ENCODE peak calls at places on chromosomes 12 and 14, in nine cellular contexts. I, E, Y, D, K, U, B, F and H are unnamed samples.

GRCh38 chr14:94158239-94158888 is 15.8 kb upstream of the PPP4R4 start:
- DNase-seq in U (no peak), K (no peak), Y (peak; percentile 60), I (no peak), D (no peak), F (no peak), E (no peak), B (no peak), H (no peak)

GRCh38 chr12:53225635-53226424 is 6.2 kb downstream of the RARG start:
- DNase-seq in I (no peak), U (peak; percentile 58), K (no peak), B (no peak), Y (no peak), D (no peak), E (no peak), F (peak; percentile 50), H (no peak)

GRCh38 chr14:25050494-25051170 is 685 bp upstream of the STXBP6 start:
- DNase-seq in I (peak; percentile 24), E (no peak), U (no peak), F (peak; percentile 59), B (no peak), D (no peak), K (no peak), Y (no peak), H (no peak)

GRCh38 chr14:62655161-62655560 is 390.1 kb downstream of the KCNH5 start:
- DNase-seq in Y (no peak), I (no peak), B (no peak), D (no peak), K (no peak), E (no peak), F (no peak), U (no peak), H (no peak)

GRCh38 chr14:82180057-82180620 is 646.5 kb upstream of the SEL1L start:
- DNase-seq in K (no peak), E (no peak), F (no peak), Y (no peak), I (peak; percentile 57), D (no peak), U (no peak), B (no peak), H (no peak)

GRCh38 chr12:57610553-57611115 is 601 bp upstream of the ARHGEF25 start:
- DNase-seq in F (peak; percentile 51), I (no peak), Y (no peak), U (no peak), B (no peak), K (no peak), E (peak; percentile 85), D (no peak), H (no peak)

GRCh38 chr12:131736807-131737484 is 26.1 kb downstream of the SFSWAP start:
- DNase-seq in Y (no peak), U (no peak), I (no peak), K (peak; percentile 62), F (peak; percentile 40), E (no peak), B (no peak), D (no peak), H (no peak)

GRCh38 chr14:34043627-34044372 is 92.9 kb upstream of the EGLN3 start:
- DNase-seq in U (no peak), D (no peak), K (no peak), B (peak; percentile 57), F (peak; percentile 35), I (no peak), E (no peak), Y (no peak), H (no peak)

GRCh38 chr14:104296388-104297312 is 158.3 kb downstream of the KIF26A start:
- DNase-seq in E (peak; percentile 92), U (peak; percentile 69), Y (no peak), I (no peak), F (no peak), B (no peak), K (no peak), D (no peak), H (no peak)

GRCh38 chr14:104224516-104225281 is 86.3 kb downstream of the KIF26A start:
- DNase-seq in I (no peak), D (no peak), U (peak; percentile 78), K (no peak), F (peak; percentile 77), Y (no peak), E (peak; percentile 67), B (peak; percentile 46), H (no peak)

GRCh38 chr14:31994391-31995033 is 82.6 kb upstream of the ARHGAP5 start:
- DNase-seq in F (no peak), B (no peak), K (no peak), D (no peak), E (no peak), Y (peak; percentile 86), I (no peak), U (no peak), H (no peak)

GRCh38 chr14:69631509-69631908 is 20.1 kb downstream of the SUSD6 start:
- DNase-seq in B (no peak), F (no peak), K (no peak), Y (no peak), E (no peak), I (no peak), U (no peak), D (no peak), H (no peak)

GRCh38 chr12:13744566-13744965 is 236.8 kb downstream of the GRIN2B start:
- DNase-seq in B (no peak), Y (no peak), I (no peak), F (no peak), K (no peak), E (no peak), U (no peak), D (no peak), H (no peak)

GRCh38 chr12:116490481-116490880 is 68.7 kb upstream of the MAP1LC3B2 start:
- DNase-seq in K (no peak), I (no peak), U (no peak), F (no peak), Y (no peak), D (no peak), B (no peak), E (no peak), H (no peak)

GRCh38 chr12:32545413-32545970 is 133.6 kb upstream of the DNM1L start:
- DNase-seq in U (no peak), K (no peak), F (no peak), Y (no peak), D (no peak), E (no peak), I (no peak), B (no peak), H (peak; percentile 91)

GRCh38 chr12:66107451-66107915 is 23.1 kb downstream of the LLPH start:
- DNase-seq in B (peak; percentile 75), Y (no peak), F (peak; percentile 98), K (peak; percentile 82), I (peak; percentile 60), U (no peak), E (peak; percentile 58), D (peak; percentile 31), H (peak; percentile 92)

GRCh38 chr12:4041191-4041885 is 168.1 kb upstream of the PARP11 start:
- DNase-seq in D (no peak), B (no peak), U (no peak), F (no peak), Y (no peak), E (no peak), I (no peak), K (no peak), H (no peak)

GRCh38 chr12:22100952-22101748 is 55.1 kb downstream of the CMAS start:
- DNase-seq in F (peak; percentile 86), U (no peak), E (no peak), B (no peak), Y (no peak), I (peak; percentile 46), D (peak; percentile 46), K (peak; percentile 18), H (no peak)

GRCh38 chr12:118984206-118984943 is 3.0 kb downstream of the SRRM4 start:
- DNase-seq in B (no peak), E (peak; percentile 64), Y (no peak), I (no peak), K (no peak), D (no peak), F (no peak), U (no peak), H (no peak)

GRCh38 chr12:56151672-56152131 is 685 bp upstream of the MYL6B start:
- DNase-seq in D (peak; percentile 68), Y (no peak), B (peak; percentile 56), F (peak; percentile 90), I (peak; percentile 62), U (peak; percentile 88), E (peak; percentile 71), K (peak; percentile 45), H (no peak)
- TF ChIP-seq POLR2AphosphoS5 in D (no peak), Y (no peak), B (peak; percentile 63), F (no peak), I (no peak), U (no peak), E (no peak), K (no peak), H (no peak)

DNA sequence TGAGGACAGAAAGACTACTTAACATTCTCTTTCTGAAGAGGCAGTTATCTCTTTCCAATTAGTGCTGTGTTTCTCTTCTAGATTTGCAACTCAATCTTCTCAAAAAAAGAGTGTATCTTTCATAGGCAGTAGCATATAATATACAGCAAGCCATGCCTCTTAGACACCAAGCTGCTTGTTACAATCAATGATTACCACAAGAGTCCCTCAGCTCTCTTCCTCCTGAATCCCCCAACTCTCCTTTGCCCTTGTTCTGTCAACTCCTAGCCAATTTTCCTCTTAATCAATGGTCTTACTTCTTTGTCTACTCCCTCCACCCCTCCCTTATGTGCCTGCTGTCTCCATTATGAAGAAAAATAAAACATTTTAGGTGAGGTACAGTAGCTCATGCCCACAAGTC is 2.6 kb downstream of the TMTC1 start:
- DNase-seq in I (no peak), E (no peak), U (no peak), D (no peak), K (no peak), B (no peak), F (no peak), Y (no peak), H (no peak)
- H3K27ac ChIP-seq in I (no peak overlapping the region), E (no peak overlapping the region), U (no peak overlapping the region), D (no peak overlapping the region), K (no peak overlapping the region), B (no peak overlapping the region), F (no peak overlapping the region), Y (peak overlapping the region; percentile 89), H (no peak overlapping the region)

DNA sequence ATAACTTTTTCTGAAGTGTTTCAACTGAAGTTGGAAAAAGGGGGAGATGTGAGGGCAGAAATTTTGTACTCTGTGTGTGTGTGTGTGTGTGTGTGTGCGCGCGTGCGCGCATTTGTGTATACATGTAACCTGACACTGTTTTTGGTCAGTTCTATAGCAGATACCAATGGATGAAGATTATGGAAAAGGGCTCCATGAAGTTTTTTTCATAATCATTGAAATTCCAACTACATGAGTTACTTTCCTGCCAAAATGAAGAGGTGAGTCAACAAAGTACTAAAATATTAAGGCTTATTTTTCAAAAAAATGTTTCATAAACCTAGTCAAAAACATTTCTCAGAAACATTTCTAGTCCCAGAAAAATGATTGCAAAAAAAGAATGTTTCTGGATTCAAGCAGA is 25.7 kb upstream of the CERS5 start:
- DNase-seq in F (no peak), U (no peak), Y (no peak), K (no peak), I (no peak), B (no peak), E (no peak), D (no peak), H (no peak)
- TF ChIP-seq POLR2AphosphoS5 in F (no peak), U (no peak), Y (no peak), K (no peak), I (no peak), B (no peak), E (no peak), D (no peak), H (no peak)

GRCh38 chr12:10341892-10342509 is 34.3 kb downstream of the KLRD1 start:
- DNase-seq in F (no peak), I (no peak), U (no peak), D (no peak), E (no peak), B (no peak), K (no peak), Y (no peak), H (no peak)

GRCh38 chr12:10339441-10339840 is 31.8 kb downstream of the KLRD1 start:
- DNase-seq in F (no peak), K (no peak), I (no peak), Y (no peak), E (no peak), U (no peak), B (no peak), D (no peak), H (no peak)
- H3K27ac ChIP-seq in F (no peak overlapping the region), K (no peak overlapping the region), I (no peak overlapping the region), Y (no peak overlapping the region), E (no peak overlapping the region), U (no peak overlapping the region), B (no peak overlapping the region), D (no peak overlapping the region), H (no peak overlapping the region)